ENCODE peak calls at places on chromosomes 5 and 9, in four cellular contexts. Z is K562, H is H1, N is GM12878. D is an unnamed sample.

GRCh38 chr5:133715622-133716021 is 103.3 kb upstream of the FSTL4 start:
- DNase-seq in Z (no peak), H (no peak), N (no peak), D (no peak)

GRCh38 chr5:73346878-73347408 is 101.6 kb downstream of the FOXD1 start:
- DNase-seq in H (no peak), N (no peak), Z (no peak), D (no peak)

GRCh38 chr5:154220625-154221024 is 30.1 kb downstream of the GALNT10 start:
- DNase-seq in N (no peak), Z (no peak), H (no peak), D (peak)

GRCh38 chr5:60371065-60371464 is 328.9 kb downstream of the DEPDC1B start:
- DNase-seq in N (no peak), H (no peak), Z (no peak), D (no peak)

GRCh38 chr5:16542275-16542674 is 74.5 kb downstream of the RETREG1 start:
- DNase-seq in Z (no peak), N (no peak), H (no peak), D (no peak)

GRCh38 chr5:57033103-57033502 is 81.2 kb upstream of the MIER3 start:
- DNase-seq in H (no peak), Z (no peak), N (no peak), D (peak)

GRCh38 chr5:66814146-66814991 is 218.2 kb downstream of the MAST4 start:
- DNase-seq in Z (peak), N (peak), H (no peak), D (peak)

GRCh38 chr5:151406322-151406947 is 41.0 kb upstream of the SLC36A1 start:
- DNase-seq in H (no peak), N (no peak), Z (peak), D (peak)

DNA sequence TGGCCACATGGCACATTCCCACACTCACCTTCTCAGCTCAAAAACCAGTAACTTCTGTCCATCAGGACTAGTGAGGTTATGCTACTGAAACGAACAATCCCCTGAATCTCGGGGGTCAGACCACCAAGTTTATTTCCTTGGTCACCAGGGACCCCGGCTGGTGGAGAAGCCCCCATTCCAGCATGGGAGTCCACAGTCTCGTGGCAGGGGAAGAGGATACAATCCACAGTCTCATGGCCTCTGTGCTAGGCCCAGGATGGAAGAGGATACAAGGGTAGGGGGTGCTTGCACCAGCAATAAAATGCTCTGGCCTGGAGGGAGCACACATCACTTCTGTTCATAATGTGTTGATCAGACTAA is 7.4 kb upstream of the CARD19 start:
- DNase-seq in Z (no peak), H (no peak), N (no peak), D (no peak)
- TF ChIP-seq ATF3 in Z (no peak), H (no peak), N (no peak), D (no peak)

GRCh38 chr9:13427587-13427986 is 148.1 kb upstream of the MPDZ start:
- DNase-seq in Z (peak), H (no peak), N (no peak), D (no peak)
- TF ChIP-seq EGR1 in Z (no peak), H (no peak), N (no peak), D (no peak)

GRCh38 chr9:98825414-98825813 is 17.9 kb downstream of the GALNT12 start:
- DNase-seq in H (no peak), Z (no peak), N (no peak), D (no peak)

GRCh38 chr9:98821831-98822230 is 14.4 kb downstream of the GALNT12 start:
- DNase-seq in N (no peak), H (no peak), Z (peak), D (no peak)

GRCh38 chr9:98822661-98823060 is 15.2 kb downstream of the GALNT12 start:
- DNase-seq in H (no peak), N (no peak), Z (no peak), D (no peak)

GRCh38 chr9:98826716-98827115 is 19.2 kb downstream of the GALNT12 start:
- DNase-seq in H (no peak), Z (no peak), N (no peak), D (no peak)

GRCh38 chr9:98823666-98824334 is 16.3 kb downstream of the GALNT12 start:
- DNase-seq in H (no peak), Z (no peak), N (no peak), D (no peak)
- TF ChIP-seq ATF3 in H (no peak), Z (no peak), N (no peak), D (no peak)

DNA sequence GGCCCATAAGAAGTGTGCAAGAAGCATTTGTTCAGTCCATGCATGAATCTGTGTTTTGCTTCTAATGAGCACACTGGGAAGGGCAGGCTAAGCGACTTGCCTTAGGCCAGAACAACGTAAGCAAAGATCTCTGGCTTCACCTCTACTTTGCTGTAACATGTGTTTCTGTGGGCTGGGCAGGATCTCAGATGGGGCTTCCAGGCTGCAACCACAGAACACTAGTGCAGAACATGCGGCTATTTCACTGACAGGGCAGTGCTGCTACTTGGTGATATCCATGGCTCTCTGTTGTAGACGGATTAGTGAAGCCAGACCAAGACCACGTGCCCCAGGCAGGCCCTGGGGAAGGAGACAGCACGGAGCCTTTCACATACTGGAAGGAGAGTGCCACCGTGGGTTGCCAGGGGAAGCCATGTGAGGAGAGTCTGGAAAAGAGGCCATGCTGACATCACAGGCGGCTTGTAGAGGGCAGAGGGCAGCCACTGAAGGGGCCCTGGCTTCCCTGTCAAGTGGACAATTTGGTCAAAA is 9.9 kb downstream of the DIRAS2 start:
- DNase-seq in N (no peak), H (no peak), Z (no peak), D (no peak)
- TF ChIP-seq EGR1 in N (no peak), H (no peak), Z (no peak), D (no peak)

D was measured in HCT116.